ENCODE peak calls at places on chromosome 3, in seven cellular contexts. E, D, S, G, M, P and L are unnamed samples.

GRCh38 chr3:83567935-83568334 is 1390.9 kb upstream of the CADM2 start:
- DNase-seq in E (no peak), D (no peak), S (no peak), G (no peak), M (no peak), P (no peak), L (no peak)

GRCh38 chr3:146223401-146224373 is 27.2 kb downstream of the PLSCR4 start:
- DNase-seq in E (no peak), D (no peak), S (no peak), G (peak; percentile 24), M (no peak), P (no peak), L (no peak)

GRCh38 chr3:155745795-155746550 is 1.1 kb upstream of the PLCH1 start:
- DNase-seq in E (peak; percentile 54), D (no peak), S (no peak), G (peak; percentile 20), M (no peak), P (no peak), L (peak; percentile 30)

GRCh38 chr3:154522031-154522430 is 92.0 kb upstream of the GPR149 start:
- DNase-seq in E (no peak), D (no peak), S (no peak), G (peak; percentile 73), M (no peak), P (no peak), L (no peak)

GRCh38 chr3:128378631-128379347 is 87.9 kb downstream of the DNAJB8 start:
- DNase-seq in E (peak; percentile 44), D (no peak), S (peak; percentile 16), G (no peak), M (no peak), P (no peak), L (no peak)

GRCh38 chr3:13142552-13143380 is 69.5 kb upstream of the IQSEC1 start:
- DNase-seq in E (no peak), D (no peak), S (no peak), G (no peak), M (no peak), P (no peak), L (no peak)

GRCh38 chr3:52366527-52366926 is 50.4 kb downstream of the DNAH1 start:
- DNase-seq in E (no peak), D (no peak), S (no peak), G (no peak), M (no peak), P (no peak), L (peak; percentile 67)

GRCh38 chr3:176293277-176293676 is 904.0 kb downstream of the TBL1XR1 start:
- DNase-seq in E (no peak), D (no peak), S (no peak), G (peak; percentile 9), M (no peak), P (no peak), L (no peak)

GRCh38 chr3:34619990-34620389 is 821.6 kb downstream of the PDCD6IP start:
- DNase-seq in E (no peak), D (no peak), S (no peak), G (no peak), M (no peak), P (no peak), L (no peak)

GRCh38 chr3:133369041-133369440 is 30.8 kb upstream of the BFSP2 start:
- DNase-seq in E (no peak), D (no peak), S (no peak), G (no peak), M (no peak), P (no peak), L (no peak)

GRCh38 chr3:102536479-102536878 is 101.7 kb downstream of the ZPLD1 start:
- DNase-seq in E (peak; percentile 44), D (no peak), S (peak; percentile 36), G (peak; percentile 64), M (no peak), P (no peak), L (peak; percentile 28)

GRCh38 chr3:10228248-10228950 is 19.9 kb upstream of the TATDN2 start:
- DNase-seq in E (peak; percentile 97), D (no peak), S (no peak), G (peak; percentile 31), M (no peak), P (no peak), L (no peak)

GRCh38 chr3:111073186-111073585 is 1.6 kb downstream of the NECTIN3 start:
- DNase-seq in E (peak; percentile 28), D (no peak), S (peak; percentile 8), G (no peak), M (no peak), P (no peak), L (no peak)